ENCODE peak calls at places on chromosome 7, in six cellular contexts. F, E, O, K, H and L are unnamed samples.

GRCh38 chr7:132614428-132615076 is 38.3 kb upstream of the PLXNA4 start:
- DNase-seq in F (no peak), E (no peak), O (peak; percentile 51), K (peak; percentile 26), H (no peak), L (peak; percentile 44)

GRCh38 chr7:22561895-22562593 is 62.1 kb upstream of the STEAP1B start:
- DNase-seq in F (no peak), E (no peak), O (no peak), K (peak; percentile 50), H (no peak), L (peak; percentile 30)

GRCh38 chr7:95493844-95494243 is 8.1 kb downstream of the ASB4 start:
- DNase-seq in F (no peak), E (no peak), O (no peak), K (no peak), H (no peak), L (no peak)

GRCh38 chr7:73740212-73740611 is 1.6 kb upstream of the ABHD11 start:
- DNase-seq in F (no peak), E (no peak), O (no peak), K (no peak), H (no peak), L (no peak)

GRCh38 chr7:132575336-132575986 is 809 bp downstream of the PLXNA4 start:
- DNase-seq in F (peak; percentile 24), E (no peak), O (peak; percentile 74), K (peak; percentile 73), H (no peak), L (peak; percentile 36)

GRCh38 chr7:7702826-7703225 is 15.6 kb downstream of the RPA3 start:
- DNase-seq in F (peak; percentile 42), E (no peak), O (no peak), K (peak; percentile 77), H (no peak), L (no peak)

GRCh38 chr7:8418627-8419245 is 14.7 kb upstream of the NXPH1 start:
- DNase-seq in F (peak; percentile 35), E (peak; percentile 25), O (no peak), K (peak; percentile 52), H (peak; percentile 55), L (peak; percentile 57)

GRCh38 chr7:117666019-117666418 is 186.2 kb downstream of the CFTR start:
- DNase-seq in F (no peak), E (no peak), O (no peak), K (peak; percentile 7), H (no peak), L (no peak)

GRCh38 chr7:4247106-4247876 is 434.8 kb upstream of the FOXK1 start:
- DNase-seq in F (no peak), E (no peak), O (no peak), K (no peak), H (no peak), L (no peak)

GRCh38 chr7:92044148-92044547 is 90.1 kb downstream of the CYP51A1 start:
- DNase-seq in F (no peak), E (no peak), O (no peak), K (no peak), H (no peak), L (no peak)

GRCh38 chr7:108459922-108460551 is 3.8 kb upstream of the NRCAM start:
- DNase-seq in F (no peak), E (no peak), O (no peak), K (peak; percentile 15), H (no peak), L (peak; percentile 60)

GRCh38 chr7:94391716-94392390 is 2.8 kb upstream of the COL1A2 start:
- DNase-seq in F (peak; percentile 70), E (no peak), O (no peak), K (peak; percentile 89), H (no peak), L (peak; percentile 28)

GRCh38 chr7:81234896-81235295 is 316.0 kb upstream of the SEMA3C start:
- DNase-seq in F (no peak), E (no peak), O (no peak), K (peak; percentile 12), H (no peak), L (no peak)

GRCh38 chr7:135662373-135663114 is at the start of gene STMP1:
- DNase-seq in F (peak; percentile 91), E (peak; percentile 95), O (peak; percentile 94), K (peak; percentile 96), H (peak; percentile 94), L (peak; percentile 96)

GRCh38 chr7:84701524-84702306 is 485.1 kb downstream of the SEMA3D start:
- DNase-seq in F (peak; percentile 88), E (no peak), O (no peak), K (peak; percentile 68), H (no peak), L (no peak)

GRCh38 chr7:151491859-151492258 is 27.8 kb downstream of the RHEB start:
- DNase-seq in F (peak; percentile 87), E (no peak), O (no peak), K (peak; percentile 95), H (no peak), L (no peak)

GRCh38 chr7:2104107-2104710 is 128.5 kb downstream of the MAD1L1 start:
- DNase-seq in F (peak; percentile 87), E (peak; percentile 56), O (peak; percentile 74), K (peak; percentile 91), H (peak; percentile 56), L (peak; percentile 93)
- TF ChIP-seq CTCF in F (peak; percentile 77), E (peak; percentile 78), O (peak; percentile 53), K (peak; percentile 70), H (peak; percentile 75), L (peak; percentile 32)

DNA sequence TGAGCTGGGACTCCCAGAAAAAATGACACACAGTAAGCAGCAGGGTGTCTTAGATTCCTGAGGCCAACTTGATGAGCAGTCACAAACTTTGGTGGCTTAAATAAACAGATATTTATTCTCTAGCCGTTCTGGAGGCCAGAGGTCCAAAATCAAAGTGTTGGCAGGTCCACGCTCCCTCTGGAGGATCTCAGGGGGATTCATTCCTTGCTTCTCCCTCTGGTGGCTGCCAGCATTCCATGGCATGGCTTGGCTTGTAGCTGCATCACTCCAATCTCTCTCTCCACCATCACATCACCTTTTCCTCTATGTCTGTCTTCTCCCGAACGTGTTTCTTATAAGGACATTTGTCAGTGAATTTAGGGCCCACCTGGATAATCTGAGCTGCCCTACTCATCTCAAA is 98.4 kb downstream of the OSBPL3 start:
- DNase-seq in F (no peak), E (no peak), O (no peak), K (no peak), H (no peak), L (no peak)
- TF ChIP-seq CTCF in F (peak; percentile 50), E (no peak), O (no peak), K (no peak), H (no peak), L (no peak)

DNA sequence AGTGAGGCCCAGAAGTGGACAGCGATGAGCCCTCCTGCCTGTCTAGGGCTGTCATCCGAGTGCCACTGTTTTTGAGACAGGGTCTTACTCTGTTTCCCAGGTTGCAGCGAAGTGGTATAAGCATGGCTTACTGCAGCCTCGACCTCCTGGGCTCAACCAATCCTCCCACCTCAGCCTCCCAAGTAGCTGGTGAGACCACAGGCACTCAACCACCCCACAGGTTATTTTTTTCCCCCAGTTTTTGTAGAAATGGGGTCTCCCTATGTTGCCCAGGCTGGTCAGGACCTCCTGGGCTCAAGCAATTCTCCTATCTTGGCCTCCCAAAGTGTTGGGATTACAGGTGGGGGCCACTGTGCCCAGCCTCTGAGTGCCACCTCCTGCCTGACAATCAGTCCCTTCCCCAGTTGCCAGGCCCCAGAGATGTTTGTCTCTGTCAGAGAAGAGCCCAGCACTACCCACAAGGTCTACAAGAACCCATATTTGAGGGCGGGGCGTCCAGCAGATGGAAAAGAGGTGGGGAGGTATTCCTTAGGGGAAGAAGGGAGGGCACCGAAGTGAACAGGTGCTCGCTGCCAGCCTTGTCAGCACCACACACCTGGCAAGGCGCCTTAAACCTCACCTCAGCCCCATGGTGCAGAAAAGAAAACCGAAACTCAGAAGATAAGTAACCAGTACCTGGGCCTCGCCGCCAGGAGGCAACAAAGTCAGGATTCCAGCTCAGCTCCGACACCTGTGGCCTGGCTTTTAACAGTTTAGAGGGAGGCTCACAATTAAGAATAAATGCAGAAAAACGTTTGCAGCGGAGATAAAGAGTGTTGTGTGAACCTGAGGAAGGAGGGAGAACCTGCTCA is 77.4 kb upstream of the ANLN start:
- DNase-seq in F (no peak), E (peak; percentile 27), O (no peak), K (no peak), H (peak; percentile 48), L (no peak)
- TF ChIP-seq CTCF in F (no peak), E (peak; percentile 40), O (no peak), K (no peak), H (peak; percentile 69), L (peak; percentile 29)

GRCh38 chr7:54839538-54840213 is 80.7 kb upstream of the SEC61G start:
- DNase-seq in F (peak; percentile 47), E (no peak), O (peak; percentile 54), K (peak; percentile 46), H (no peak), L (peak; percentile 30)
- TF ChIP-seq CTCF in F (peak; percentile 88), E (no peak), O (peak; percentile 51), K (peak; percentile 74), H (peak; percentile 57), L (peak; percentile 10)

DNA sequence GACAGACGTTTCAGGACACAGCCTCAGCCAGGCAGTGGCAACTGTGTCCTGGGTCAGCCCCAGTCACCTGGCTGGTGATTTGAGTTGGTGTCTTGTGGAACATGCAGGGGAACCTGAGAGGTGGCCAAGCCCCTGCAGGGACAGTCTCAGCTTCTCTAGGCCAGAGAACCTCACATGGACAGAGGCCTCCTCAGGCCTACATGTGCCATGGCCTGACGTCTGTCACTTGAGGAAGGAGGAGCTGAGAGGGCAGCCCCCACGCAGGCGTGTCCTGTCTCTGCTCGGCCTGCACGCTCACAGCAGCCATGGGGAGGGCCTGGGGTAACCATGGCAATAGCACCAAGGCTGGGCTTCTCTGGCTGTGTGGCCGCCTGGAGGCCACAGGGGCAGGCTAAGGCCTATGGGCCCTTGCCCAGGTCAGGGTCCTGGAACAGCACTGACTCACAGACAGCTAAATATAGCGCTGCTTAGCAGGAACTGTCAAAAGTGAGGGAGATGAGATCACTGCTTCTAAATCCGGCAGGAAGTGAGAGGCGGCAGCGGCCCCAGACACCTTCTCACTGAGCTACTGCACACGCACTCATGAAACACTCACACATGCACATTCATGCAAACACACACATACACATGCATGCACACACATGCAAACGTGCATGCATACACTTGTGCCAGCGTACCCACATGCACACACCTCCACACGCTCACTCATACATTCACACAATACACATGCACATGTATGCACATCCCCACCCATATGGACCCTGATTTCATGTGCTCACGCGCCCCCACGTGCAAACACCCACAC is 57.0 kb downstream of the YKT6 start:
- DNase-seq in F (peak; percentile 82), E (peak; percentile 21), O (peak; percentile 66), K (peak; percentile 82), H (no peak), L (peak; percentile 88)
- TF ChIP-seq CTCF in F (no peak), E (no peak), O (no peak), K (no peak), H (no peak), L (no peak)

GRCh38 chr7:2934211-2934731 is 90.2 kb upstream of the GNA12 start:
- DNase-seq in F (peak; percentile 44), E (no peak), O (peak; percentile 24), K (peak; percentile 41), H (no peak), L (no peak)
- TF ChIP-seq CTCF in F (peak; percentile 42), E (no peak), O (no peak), K (no peak), H (no peak), L (no peak)